ENCODE peak calls at places on chromosomes 11 and 22, in ten cellular contexts. One of them, this sample, is unnamed.

GRCh38 chr11:125916683-125917337 is 12.5 kb downstream of the DDX25 start:
- DNase-seq in NCI-H774: no peak
- DNase-seq in effector CD8-positive, alpha-beta T cell: no peak
- DNase-seq in endothelial cell of umbilical vein: no peak
- DNase-seq in T-cell: no peak
- DNase-seq in SK-N-DZ: no peak
- DNase-seq in midbrain: no peak
- DNase-seq in left colon: peak
- DNase-seq in brain microvascular endothelial cell: no peak
- DNase-seq in testis: no peak
- DNase-seq in this sample: no peak

GRCh38 chr11:12802418-12803085 is 128.3 kb downstream of the TEAD1 start:
- DNase-seq in NCI-H774: peak
- DNase-seq in effector CD8-positive, alpha-beta T cell: no peak
- DNase-seq in endothelial cell of umbilical vein: peak
- DNase-seq in T-cell: no peak
- DNase-seq in SK-N-DZ: no peak
- DNase-seq in midbrain: no peak
- DNase-seq in left colon: peak
- DNase-seq in brain microvascular endothelial cell: peak
- DNase-seq in testis: no peak
- DNase-seq in this sample: peak

GRCh38 chr11:66104057-66104638 is 34.1 kb downstream of the PACS1 start:
- DNase-seq in NCI-H774: no peak
- DNase-seq in effector CD8-positive, alpha-beta T cell: no peak
- DNase-seq in endothelial cell of umbilical vein: no peak
- DNase-seq in T-cell: no peak
- DNase-seq in SK-N-DZ: no peak
- DNase-seq in midbrain: no peak
- DNase-seq in left colon: no peak
- DNase-seq in brain microvascular endothelial cell: no peak
- DNase-seq in testis: no peak
- DNase-seq in this sample: no peak

GRCh38 chr22:30882974-30883533 is 85.5 kb downstream of the MORC2 start:
- DNase-seq in NCI-H774: no peak
- DNase-seq in effector CD8-positive, alpha-beta T cell: no peak
- DNase-seq in endothelial cell of umbilical vein: no peak
- DNase-seq in T-cell: no peak
- DNase-seq in SK-N-DZ: no peak
- DNase-seq in midbrain: no peak
- DNase-seq in left colon: no peak
- DNase-seq in brain microvascular endothelial cell: no peak
- DNase-seq in testis: no peak
- DNase-seq in this sample: no peak

GRCh38 chr11:108286956-108287355 is 64.1 kb downstream of the ATM start:
- DNase-seq in NCI-H774: no peak
- DNase-seq in effector CD8-positive, alpha-beta T cell: no peak
- DNase-seq in endothelial cell of umbilical vein: no peak
- DNase-seq in T-cell: no peak
- DNase-seq in SK-N-DZ: no peak
- DNase-seq in midbrain: no peak
- DNase-seq in left colon: no peak
- DNase-seq in brain microvascular endothelial cell: no peak
- DNase-seq in testis: no peak
- DNase-seq in this sample: no peak

GRCh38 chr22:27148886-27149470 is 491.6 kb downstream of the MIAT start:
- DNase-seq in NCI-H774: no peak
- DNase-seq in effector CD8-positive, alpha-beta T cell: no peak
- DNase-seq in endothelial cell of umbilical vein: no peak
- DNase-seq in T-cell: no peak
- DNase-seq in SK-N-DZ: no peak
- DNase-seq in midbrain: no peak
- DNase-seq in left colon: no peak
- DNase-seq in brain microvascular endothelial cell: no peak
- DNase-seq in testis: no peak
- DNase-seq in this sample: no peak

GRCh38 chr11:17578296-17578695 is 31.2 kb downstream of the OTOG start:
- DNase-seq in NCI-H774: no peak
- DNase-seq in effector CD8-positive, alpha-beta T cell: no peak
- DNase-seq in endothelial cell of umbilical vein: no peak
- DNase-seq in T-cell: no peak
- DNase-seq in SK-N-DZ: no peak
- DNase-seq in midbrain: no peak
- DNase-seq in left colon: no peak
- DNase-seq in brain microvascular endothelial cell: no peak
- DNase-seq in testis: no peak
- DNase-seq in this sample: no peak

GRCh38 chr11:1197431-1197885 is 25.4 kb upstream of the MUC5B start:
- DNase-seq in NCI-H774: no peak
- DNase-seq in effector CD8-positive, alpha-beta T cell: no peak
- DNase-seq in endothelial cell of umbilical vein: no peak
- DNase-seq in T-cell: no peak
- DNase-seq in SK-N-DZ: no peak
- DNase-seq in midbrain: no peak
- DNase-seq in left colon: peak
- DNase-seq in brain microvascular endothelial cell: no peak
- DNase-seq in testis: no peak
- DNase-seq in this sample: peak

GRCh38 chr22:27113211-27114030 is 456.0 kb downstream of the MIAT start:
- DNase-seq in NCI-H774: no peak
- DNase-seq in effector CD8-positive, alpha-beta T cell: no peak
- DNase-seq in endothelial cell of umbilical vein: peak
- DNase-seq in T-cell: no peak
- DNase-seq in SK-N-DZ: no peak
- DNase-seq in midbrain: peak
- DNase-seq in left colon: peak
- DNase-seq in brain microvascular endothelial cell: peak
- DNase-seq in testis: peak
- DNase-seq in this sample: peak

GRCh38 chr11:59216654-59217640 is 4.2 kb upstream of the MPEG1 start:
- DNase-seq in NCI-H774: no peak
- DNase-seq in effector CD8-positive, alpha-beta T cell: no peak
- DNase-seq in endothelial cell of umbilical vein: no peak
- DNase-seq in T-cell: no peak
- DNase-seq in SK-N-DZ: no peak
- DNase-seq in midbrain: peak
- DNase-seq in left colon: peak
- DNase-seq in brain microvascular endothelial cell: no peak
- DNase-seq in testis: peak
- DNase-seq in this sample: peak

GRCh38 chr11:112226062-112226921 is at the start of gene PTS:
- DNase-seq in NCI-H774: peak
- DNase-seq in effector CD8-positive, alpha-beta T cell: peak
- DNase-seq in endothelial cell of umbilical vein: peak
- DNase-seq in T-cell: peak
- DNase-seq in SK-N-DZ: peak
- DNase-seq in midbrain: peak
- DNase-seq in left colon: peak
- DNase-seq in brain microvascular endothelial cell: peak
- DNase-seq in testis: peak
- DNase-seq in this sample: peak

GRCh38 chr11:103988595-103988969 is 47.9 kb upstream of the DDI1 start:
- DNase-seq in NCI-H774: no peak
- DNase-seq in effector CD8-positive, alpha-beta T cell: no peak
- DNase-seq in endothelial cell of umbilical vein: no peak
- DNase-seq in T-cell: no peak
- DNase-seq in SK-N-DZ: no peak
- DNase-seq in midbrain: no peak
- DNase-seq in left colon: no peak
- DNase-seq in brain microvascular endothelial cell: peak
- DNase-seq in testis: no peak
- DNase-seq in this sample: no peak

GRCh38 chr22:38859581-38860290 is 12.3 kb downstream of the CBX6 start:
- DNase-seq in NCI-H774: no peak
- DNase-seq in effector CD8-positive, alpha-beta T cell: no peak
- DNase-seq in endothelial cell of umbilical vein: no peak
- DNase-seq in T-cell: no peak
- DNase-seq in SK-N-DZ: no peak
- DNase-seq in midbrain: no peak
- DNase-seq in left colon: no peak
- DNase-seq in brain microvascular endothelial cell: no peak
- DNase-seq in testis: no peak
- DNase-seq in this sample: no peak

GRCh38 chr11:125081098-125081798 is 18.1 kb downstream of the SLC37A2 start:
- DNase-seq in NCI-H774: no peak
- DNase-seq in effector CD8-positive, alpha-beta T cell: no peak
- DNase-seq in endothelial cell of umbilical vein: no peak
- DNase-seq in T-cell: no peak
- DNase-seq in SK-N-DZ: no peak
- DNase-seq in midbrain: no peak
- DNase-seq in left colon: no peak
- DNase-seq in brain microvascular endothelial cell: no peak
- DNase-seq in testis: no peak
- DNase-seq in this sample: no peak

GRCh38 chr11:13166036-13166435 is 111.6 kb upstream of the BMAL1 start:
- DNase-seq in NCI-H774: no peak
- DNase-seq in effector CD8-positive, alpha-beta T cell: no peak
- DNase-seq in endothelial cell of umbilical vein: no peak
- DNase-seq in T-cell: no peak
- DNase-seq in SK-N-DZ: no peak
- DNase-seq in midbrain: no peak
- DNase-seq in left colon: no peak
- DNase-seq in brain microvascular endothelial cell: no peak
- DNase-seq in testis: no peak
- DNase-seq in this sample: no peak

GRCh38 chr22:46150615-46151423 is 493 bp downstream of the PPARA start:
- DNase-seq in NCI-H774: no peak
- DNase-seq in effector CD8-positive, alpha-beta T cell: peak
- DNase-seq in endothelial cell of umbilical vein: peak
- DNase-seq in T-cell: peak
- DNase-seq in SK-N-DZ: no peak
- DNase-seq in midbrain: no peak
- DNase-seq in left colon: no peak
- DNase-seq in brain microvascular endothelial cell: no peak
- DNase-seq in testis: peak
- DNase-seq in this sample: peak

GRCh38 chr11:1782026-1782696 is 18.4 kb upstream of the CTSD start:
- DNase-seq in NCI-H774: no peak
- DNase-seq in effector CD8-positive, alpha-beta T cell: no peak
- DNase-seq in endothelial cell of umbilical vein: no peak
- DNase-seq in T-cell: no peak
- DNase-seq in SK-N-DZ: no peak
- DNase-seq in midbrain: no peak
- DNase-seq in left colon: no peak
- DNase-seq in brain microvascular endothelial cell: no peak
- DNase-seq in testis: no peak
- DNase-seq in this sample: no peak

GRCh38 chr22:35434061-35434750 is 34.3 kb downstream of the MCM5 start:
- DNase-seq in NCI-H774: no peak
- DNase-seq in effector CD8-positive, alpha-beta T cell: no peak
- DNase-seq in endothelial cell of umbilical vein: no peak
- DNase-seq in T-cell: no peak
- DNase-seq in SK-N-DZ: no peak
- DNase-seq in midbrain: no peak
- DNase-seq in left colon: no peak
- DNase-seq in brain microvascular endothelial cell: no peak
- DNase-seq in testis: no peak
- DNase-seq in this sample: no peak

GRCh38 chr11:121523581-121524232 is 70.9 kb upstream of the SORL1-AS1 start:
- DNase-seq in NCI-H774: no peak
- DNase-seq in effector CD8-positive, alpha-beta T cell: no peak
- DNase-seq in endothelial cell of umbilical vein: no peak
- DNase-seq in T-cell: no peak
- DNase-seq in SK-N-DZ: no peak
- DNase-seq in midbrain: no peak
- DNase-seq in left colon: no peak
- DNase-seq in brain microvascular endothelial cell: no peak
- DNase-seq in testis: no peak
- DNase-seq in this sample: no peak